ENCODE peak calls at places on chromosomes 6 and 20, in four cellular contexts. O, Z, F and D are unnamed samples. For H3K4me1, the result is how much of the 10 kb centered on the place peaks cover.

GRCh38 chr6:156988276-156989158 is 211.3 kb downstream of the ARID1B start:
- DNase-seq in Z (peak), O (no peak), F (peak), D (no peak)

GRCh38 chr6:136751991-136752390 is 40.3 kb downstream of the MAP3K5 start:
- DNase-seq in Z (no peak), F (no peak), O (no peak), D (no peak)

GRCh38 chr6:162388383-162388777 is 339.2 kb downstream of the PRKN start:
- DNase-seq in O (no peak), F (no peak), Z (no peak), D (no peak)

GRCh38 chr20:47358672-47359532 is 2.4 kb upstream of the ZMYND8 start:
- DNase-seq in O (peak), Z (peak), F (peak), D (no peak)

GRCh38 chr20:24969203-24970029 is 20.3 kb downstream of the CST7 start:
- DNase-seq in F (no peak), Z (no peak), O (no peak), D (no peak)

GRCh38 chr6:67698534-67698933 is 936.5 kb upstream of the ADGRB3 start:
- DNase-seq in Z (no peak), F (no peak), O (no peak), D (no peak)

GRCh38 chr20:939606-940005 is 23.5 kb upstream of the ANGPT4 start:
- DNase-seq in O (no peak), Z (no peak), F (no peak), D (no peak)

GRCh38 chr6:5175195-5175594 is 85.6 kb downstream of the LYRM4 start:
- DNase-seq in F (no peak), Z (peak), O (no peak), D (peak)

GRCh38 chr20:57161478-57162194 is 104.8 kb downstream of the BMP7 start:
- DNase-seq in O (no peak), Z (no peak), F (no peak), D (no peak)

GRCh38 chr6:21219856-21220255 is 373.7 kb upstream of the SOX4 start:
- DNase-seq in O (no peak), F (no peak), Z (no peak), D (no peak)

GRCh38 chr6:105911106-105911629 is 175.0 kb upstream of the PRDM1 start:
- DNase-seq in F (no peak), Z (no peak), O (no peak), D (no peak)

GRCh38 chr20:57654363-57654997 is 34.3 kb upstream of the ZBP1 start:
- DNase-seq in Z (peak), F (peak), O (peak), D (peak)

DNA sequence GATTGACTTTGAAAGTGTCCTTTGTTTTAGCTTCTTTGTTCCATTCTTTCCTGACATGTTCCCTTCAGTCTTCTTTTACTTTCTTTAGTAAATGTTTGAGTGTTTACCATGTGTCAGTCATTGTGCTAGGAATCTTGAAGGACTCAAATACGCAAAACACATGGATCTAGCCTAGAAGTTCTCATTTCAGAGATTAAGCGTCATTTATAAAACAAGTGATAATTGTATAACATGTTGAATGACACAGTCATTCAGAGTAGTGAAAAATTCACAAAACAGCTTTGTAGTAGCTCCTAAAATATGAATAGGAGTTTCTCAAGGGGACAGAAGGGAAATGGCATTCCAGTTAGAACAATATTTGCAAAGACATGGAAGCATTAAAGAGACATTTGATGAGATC is 66.9 kb downstream of the MACROD2 start:
- DNase-seq in Z (no peak), O (no peak), F (no peak), D (no peak)
- H3K4me1 ChIP-seq in Z (under half), O (under half), F (under half), D (under half)

GRCh38 chr6:131001113-131001776 is 61.8 kb downstream of the EPB41L2 start:
- DNase-seq in O (no peak), Z (no peak), F (no peak), D (no peak)
- H3K4me3 ChIP-seq in O (no peak), Z (no peak), F (no peak), D (no peak)

GRCh38 chr6:71408966-71409723 is 120.5 kb downstream of the OGFRL1 start:
- DNase-seq in F (no peak), O (no peak), Z (no peak), D (no peak)
- H3K4me1 ChIP-seq in F (under half), O (under half), Z (under half), D (under half)

DNA sequence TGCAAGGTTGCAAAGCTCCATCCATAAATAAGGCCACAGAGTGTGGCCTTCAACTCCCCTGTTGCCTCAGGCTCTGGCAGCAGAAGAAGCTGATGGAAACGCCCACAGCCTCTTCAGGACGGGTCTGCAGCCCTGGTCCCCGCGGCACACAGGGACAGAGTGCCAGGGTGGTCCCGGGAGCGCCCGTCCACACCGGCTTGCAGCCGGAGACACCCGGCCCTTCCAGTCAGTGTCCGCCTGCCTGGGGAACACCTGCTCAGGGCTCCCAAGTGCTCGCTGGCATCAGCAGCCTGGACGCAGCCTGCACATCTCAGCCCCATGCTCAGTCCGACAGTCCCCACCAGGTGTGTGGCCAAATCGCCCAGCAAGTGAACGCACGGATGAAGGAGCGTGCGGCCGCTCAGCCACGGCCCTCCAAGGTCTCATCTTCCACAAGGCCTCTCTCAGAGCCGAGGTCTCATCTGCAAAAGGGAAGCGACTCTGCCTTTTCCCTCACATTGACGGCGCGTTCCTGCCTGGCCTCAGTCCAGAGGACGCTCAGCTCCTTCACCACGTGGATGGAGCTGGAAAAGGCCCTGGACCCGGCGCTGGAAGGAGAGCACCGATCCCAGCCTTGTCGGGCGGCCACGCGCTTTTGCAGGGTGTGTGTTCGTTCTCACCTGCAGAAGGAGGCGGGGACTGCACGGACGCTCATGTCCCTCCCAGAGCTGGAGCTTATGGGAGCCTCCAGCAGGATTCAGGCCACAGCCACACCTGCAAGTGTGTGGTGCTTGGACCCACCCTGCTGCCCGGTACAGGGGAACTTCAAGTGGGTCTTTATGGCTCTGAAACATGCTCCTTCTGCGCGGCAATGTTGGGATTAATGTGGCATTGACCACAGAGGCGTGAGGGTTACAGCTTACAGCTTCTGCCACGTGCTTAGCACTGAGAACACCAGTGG is 180.4 kb downstream of the DLL1 start:
- DNase-seq in Z (no peak), O (peak), F (no peak), D (no peak)
- H3K4me3 ChIP-seq in Z (no peak), O (no peak), F (no peak), D (no peak)

GRCh38 chr20:23108871-23109270 is 22.7 kb upstream of the CD93 start:
- DNase-seq in O (no peak), Z (no peak), F (no peak), D (no peak)

GRCh38 chr20:23111944-23112342 is 25.8 kb upstream of the CD93 start:
- DNase-seq in O (no peak), Z (no peak), F (no peak), D (no peak)

GRCh38 chr20:23114018-23114417 is 27.9 kb upstream of the CD93 start:
- DNase-seq in Z (no peak), F (no peak), O (no peak), D (no peak)

GRCh38 chr20:23112595-23112994 is 26.5 kb upstream of the CD93 start:
- DNase-seq in O (no peak), Z (no peak), F (no peak), D (no peak)

GRCh38 chr20:23111307-23111943 is 25.3 kb upstream of the CD93 start:
- DNase-seq in Z (no peak), O (no peak), F (no peak), D (no peak)
- H3K4me1 ChIP-seq in Z (under half), O (under half), F (under half), D (under half)

DNA sequence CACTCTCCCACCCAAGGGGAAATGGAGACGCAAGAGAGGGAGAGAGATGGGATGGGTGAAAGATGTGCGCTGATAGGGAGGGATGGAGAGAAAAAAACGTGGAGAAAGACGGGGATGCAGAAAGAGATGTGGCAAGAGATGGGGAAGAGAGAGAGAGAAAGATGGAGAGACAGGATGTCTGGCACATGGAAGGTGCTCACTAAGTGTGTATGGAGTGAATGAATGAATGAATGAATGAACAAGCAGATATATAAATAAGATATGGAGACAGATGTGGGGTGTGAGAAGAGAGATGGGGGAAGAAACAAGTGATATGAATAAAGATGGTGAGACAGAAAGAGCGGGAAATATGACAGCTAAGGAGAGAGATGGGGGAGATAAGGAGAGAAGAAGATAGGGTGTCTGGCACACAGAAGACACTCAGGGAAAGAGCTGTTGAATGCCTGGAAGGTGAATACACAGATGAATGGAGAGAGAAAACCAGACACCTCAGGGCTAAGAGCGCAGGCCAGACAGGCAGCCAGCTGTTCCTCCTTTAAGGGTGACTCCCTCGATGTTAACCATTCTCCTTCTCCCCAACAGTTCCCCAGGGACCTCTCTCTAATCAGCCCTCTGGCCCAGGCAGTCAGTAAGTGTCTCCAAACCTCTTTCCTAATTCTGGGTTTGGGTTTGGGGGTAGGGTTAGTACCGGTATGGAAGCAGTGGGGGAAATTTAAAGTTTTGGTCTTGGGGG is 753 bp downstream of the TNF start:
- DNase-seq in O (no peak), F (no peak), Z (no peak), D (no peak)
- H3K4me3 ChIP-seq in O (no peak), F (no peak), Z (no peak), D (no peak)

DNA sequence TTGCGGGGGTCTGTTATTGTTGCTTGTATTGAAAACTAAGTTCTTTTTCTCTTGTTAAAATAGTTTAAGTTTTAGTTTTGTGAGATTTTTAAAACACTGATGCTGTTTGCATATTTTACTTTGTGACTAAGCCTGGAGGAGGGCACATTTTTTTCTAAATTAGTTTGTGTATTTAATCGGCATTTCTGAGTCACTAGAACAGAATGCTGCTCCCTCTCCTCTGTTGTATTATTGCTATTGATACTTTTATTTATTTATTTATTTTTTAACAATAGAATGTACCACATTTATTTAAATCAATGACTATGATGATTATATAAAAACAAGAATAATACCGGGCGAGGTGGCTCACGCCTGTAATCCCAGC is 5.1 kb upstream of the FAM50B start:
- DNase-seq in Z (no peak), O (no peak), F (no peak), D (no peak)
- H3K4me1 ChIP-seq in Z (under half), O (under half), F (under half), D (under half)